ENCODE peak calls at places on chromosomes 13 and 19, in eight cellular contexts. S is WTC11, O is left ventricle myocardium inferior, I is cardiac fibroblast, L is transverse colon, F is IMR-90, R is GM23338, Q is RWPE1. A is an unnamed sample.

GRCh38 chr13:113654591-113655357 is 3.2 kb downstream of the ATP4B start:
- DNase-seq in S (peak), O (peak), I (no peak), L (peak), F (no peak), R (no peak), Q (no peak), A (peak)

GRCh38 chr13:40922437-40923040 is 96.6 kb downstream of the ELF1 start:
- DNase-seq in S (peak), O (peak), I (no peak), L (peak), F (no peak), R (peak), Q (no peak), A (no peak)

GRCh38 chr19:35791814-35792279 is 16.5 kb downstream of the ARHGAP33 start:
- DNase-seq in S (no peak), O (no peak), I (no peak), L (no peak), F (no peak), R (no peak), Q (no peak), A (no peak)

GRCh38 chr19:43560687-43561086 is 14.6 kb downstream of the XRCC1 start:
- DNase-seq in S (peak), O (no peak), I (peak), L (no peak), F (peak), R (peak), Q (no peak), A (no peak)

GRCh38 chr13:40971321-40971720 is 47.8 kb downstream of the ELF1 start:
- DNase-seq in S (no peak), O (no peak), I (no peak), L (no peak), F (no peak), R (no peak), Q (no peak), A (no peak)

GRCh38 chr19:50658438-50659317 is 9.4 kb downstream of the C19orf81 start:
- DNase-seq in S (peak), O (peak), I (peak), L (peak), F (peak), R (peak), Q (peak), A (peak)

GRCh38 chr13:91014696-91015095 is 332.8 kb upstream of the MIR17HG start:
- DNase-seq in S (no peak), O (no peak), I (no peak), L (no peak), F (no peak), R (no peak), Q (no peak), A (no peak)

GRCh38 chr19:19662866-19663291 is 597 bp downstream of the ATP13A1 start:
- DNase-seq in S (no peak), O (peak), I (peak), L (no peak), F (peak), R (no peak), Q (no peak), A (no peak)

GRCh38 chr13:110166598-110166997 is 140.4 kb downstream of the COL4A1 start:
- DNase-seq in S (no peak), O (no peak), I (no peak), L (no peak), F (peak), R (no peak), Q (no peak), A (no peak)

GRCh38 chr13:41271456-41272285 is 8.3 kb upstream of the MTRF1 start:
- DNase-seq in S (no peak), O (no peak), I (no peak), L (no peak), F (no peak), R (no peak), Q (no peak), A (no peak)

GRCh38 chr19:38264486-38265212 is at the start of gene SPINT2:
- DNase-seq in S (peak), O (no peak), I (no peak), L (no peak), F (no peak), R (peak), Q (peak), A (peak)

GRCh38 chr13:34847751-34848150 is 94.3 kb upstream of the NBEA start:
- DNase-seq in S (no peak), O (no peak), I (no peak), L (no peak), F (no peak), R (peak), Q (no peak), A (no peak)

GRCh38 chr13:48950507-48950886 is 25.2 kb upstream of the FNDC3A start:
- DNase-seq in S (no peak), O (no peak), I (peak), L (no peak), F (peak), R (no peak), Q (peak), A (no peak)

GRCh38 chr13:43981091-43981490 is 101.4 kb downstream of the LACC1 start:
- DNase-seq in S (peak), O (no peak), I (no peak), L (no peak), F (no peak), R (peak), Q (no peak), A (no peak)

GRCh38 chr13:36420437-36420891 is 11.8 kb upstream of the CCNA1 start:
- DNase-seq in S (peak), O (peak), I (peak), L (peak), F (peak), R (peak), Q (peak), A (peak)

GRCh38 chr13:25906211-25906661 is 145.6 kb downstream of the SHISA2 start:
- DNase-seq in S (no peak), O (no peak), I (no peak), L (no peak), F (no peak), R (no peak), Q (no peak), A (no peak)

GRCh38 chr19:11538232-11539036 is at the start of gene CNN1:
- DNase-seq in S (peak), O (peak), I (peak), L (peak), F (peak), R (peak), Q (no peak), A (no peak)

GRCh38 chr19:11269408-11269807 is 7.1 kb upstream of the DOCK6 start:
- DNase-seq in S (no peak), O (no peak), I (peak), L (no peak), F (peak), R (no peak), Q (peak), A (no peak)

GRCh38 chr19:32676186-32676894 is 692 bp downstream of the RGS9BP start:
- DNase-seq in S (peak), O (no peak), I (no peak), L (no peak), F (no peak), R (peak), Q (no peak), A (no peak)

GRCh38 chr13:21040120-21040834 is 21.1 kb downstream of the LATS2 start:
- DNase-seq in S (no peak), O (no peak), I (no peak), L (no peak), F (no peak), R (no peak), Q (no peak), A (no peak)

GRCh38 chr19:2569596-2570465 is 93.9 kb downstream of the GADD45B start:
- DNase-seq in S (no peak), O (no peak), I (no peak), L (no peak), F (no peak), R (no peak), Q (no peak), A (no peak)

GRCh38 chr19:13079542-13079986 is 23.1 kb downstream of the LYL1 start:
- DNase-seq in S (no peak), O (no peak), I (no peak), L (peak), F (peak), R (no peak), Q (no peak), A (no peak)

GRCh38 chr19:13076320-13076719 is 26.3 kb downstream of the LYL1 start:
- DNase-seq in S (no peak), O (no peak), I (no peak), L (no peak), F (no peak), R (no peak), Q (no peak), A (no peak)

GRCh38 chr19:13077233-13077632 is 25.4 kb downstream of the LYL1 start:
- DNase-seq in S (no peak), O (no peak), I (no peak), L (no peak), F (no peak), R (peak), Q (no peak), A (no peak)

GRCh38 chr19:13076787-13077186 is 25.9 kb downstream of the LYL1 start:
- DNase-seq in S (no peak), O (no peak), I (no peak), L (no peak), F (no peak), R (no peak), Q (no peak), A (no peak)

GRCh38 chr19:13078897-13079541 is 23.6 kb downstream of the LYL1 start:
- DNase-seq in S (no peak), O (no peak), I (no peak), L (peak), F (no peak), R (peak), Q (no peak), A (no peak)
- TF ChIP-seq CTCF in S (no peak), O (no peak), I (no peak), L (no peak), F (no peak), R (no peak), Q (no peak), A (no peak)

GRCh38 chr19:10001899-10002298 is 8.4 kb downstream of the COL5A3 start:
- DNase-seq in S (peak), O (peak), I (peak), L (peak), F (no peak), R (peak), Q (no peak), A (no peak)
- TF ChIP-seq CTCF in S (peak), O (peak), I (peak), L (peak), F (peak), R (peak), Q (no peak), A (peak)

GRCh38 chr19:13902993-13903555 is 2.8 kb downstream of the BRME1 start:
- DNase-seq in S (no peak), O (no peak), I (peak), L (no peak), F (no peak), R (peak), Q (no peak), A (no peak)
- TF ChIP-seq CTCF in S (no peak), O (peak), I (peak), L (no peak), F (peak), R (peak), Q (peak), A (peak)

DNA sequence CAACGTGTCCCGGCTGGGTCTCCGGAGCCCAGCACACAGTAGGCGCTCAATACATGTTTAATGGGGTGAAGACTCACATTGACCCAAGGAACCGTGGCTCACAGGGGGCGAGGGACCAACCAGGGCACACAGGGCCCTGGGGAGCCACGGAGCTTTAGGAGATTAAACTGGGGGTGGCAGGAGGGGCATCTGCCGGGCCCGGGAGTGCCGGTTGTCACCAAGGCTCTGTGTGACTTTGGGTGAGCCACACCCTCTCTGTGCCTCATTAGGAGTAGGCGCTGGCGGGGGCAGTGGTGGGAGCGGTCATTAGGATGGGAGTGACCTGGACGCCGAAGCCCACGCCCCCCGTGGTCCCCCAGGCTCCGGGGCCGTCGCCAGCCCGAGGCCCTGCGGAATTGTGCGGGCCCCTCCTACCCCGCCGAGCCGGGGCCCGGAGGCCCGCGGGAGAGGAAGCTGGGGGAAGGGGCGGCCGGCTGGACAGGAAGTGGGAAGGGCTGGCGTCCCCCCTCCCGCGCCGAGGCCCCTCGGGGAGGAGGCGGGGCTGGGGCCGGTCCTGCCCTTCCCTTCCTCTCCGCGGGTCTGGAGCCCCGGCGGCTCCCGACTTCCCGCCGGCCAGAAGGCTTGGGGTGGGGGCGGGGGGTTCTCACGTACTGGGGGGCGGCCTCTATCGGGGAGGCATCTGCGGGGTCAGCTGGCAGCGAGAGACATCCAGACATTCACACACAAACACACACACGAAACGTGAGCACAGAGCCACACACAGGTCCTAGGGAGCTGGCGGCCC is 1.8 kb upstream of the SSBP4 start:
- DNase-seq in S (peak), O (peak), I (peak), L (peak), F (peak), R (peak), Q (no peak), A (peak)
- TF ChIP-seq CTCF in S (no peak), O (no peak), I (no peak), L (no peak), F (no peak), R (no peak), Q (no peak), A (no peak)

DNA sequence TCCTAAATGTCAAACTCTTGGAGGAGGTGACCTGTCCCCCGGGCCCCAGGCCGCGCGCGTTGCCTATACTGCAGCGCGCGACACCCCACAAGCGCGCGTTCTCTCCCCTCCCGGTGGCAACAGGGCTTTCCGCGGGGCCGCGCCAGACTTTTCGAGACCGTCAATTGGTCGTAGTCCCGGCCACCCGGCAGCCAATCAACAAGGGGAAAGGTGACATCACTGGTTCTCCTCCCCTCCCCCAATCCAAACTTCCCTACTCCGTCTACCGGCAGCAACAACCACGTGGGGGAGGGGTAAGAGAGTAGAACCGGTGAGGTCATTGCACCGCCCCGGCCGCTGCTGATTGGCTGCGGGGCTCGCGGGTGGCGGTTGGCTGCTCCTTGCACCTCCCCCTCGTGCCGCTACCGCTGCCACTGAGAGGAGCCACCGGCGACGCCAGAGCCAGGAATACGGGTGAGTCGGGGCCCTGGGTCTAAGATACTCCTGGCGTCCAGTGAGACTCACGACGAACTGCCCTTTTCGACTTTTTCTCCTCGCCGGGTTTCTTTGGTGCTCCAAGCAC is 829 bp upstream of the CIC start:
- DNase-seq in S (peak), O (peak), I (peak), L (peak), F (peak), R (peak), Q (peak), A (peak)
- TF ChIP-seq CTCF in S (no peak), O (no peak), I (no peak), L (peak), F (peak), R (no peak), Q (no peak), A (no peak)

DNA sequence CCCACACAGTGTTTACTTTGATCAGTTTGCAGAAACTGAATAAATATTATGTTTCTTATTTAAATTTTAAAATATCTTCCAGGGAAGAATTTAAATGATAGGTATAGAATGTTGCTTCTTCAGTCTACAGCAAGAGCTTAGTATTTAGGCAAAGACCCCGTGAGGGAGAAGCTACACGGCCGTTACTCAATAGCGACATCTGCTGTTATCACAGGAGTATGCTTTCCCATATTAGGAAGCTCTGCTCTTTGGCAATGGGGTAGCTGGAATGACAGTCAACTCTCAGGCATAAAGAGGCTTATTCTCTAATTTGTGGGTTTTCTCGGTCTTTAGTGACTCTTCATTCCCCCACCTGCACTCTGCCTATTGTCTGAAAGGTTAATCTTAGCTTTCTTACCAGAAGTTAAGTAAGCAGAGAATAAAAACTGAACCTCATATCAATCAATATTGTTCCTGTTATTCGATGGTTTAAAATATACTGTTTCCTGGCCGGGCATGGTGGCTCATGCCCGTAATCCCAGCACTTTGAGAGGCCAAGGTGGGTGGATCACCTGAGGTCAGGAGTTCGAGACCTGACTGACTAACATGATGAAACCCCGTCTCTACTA is 13.2 kb upstream of the LHFPL6 start:
- DNase-seq in S (peak), O (no peak), I (peak), L (peak), F (peak), R (peak), Q (peak), A (no peak)
- TF ChIP-seq CTCF in S (peak), O (peak), I (peak), L (peak), F (peak), R (peak), Q (peak), A (peak)

GRCh38 chr19:16303755-16304154 is 20.9 kb upstream of the KLF2 start:
- DNase-seq in S (no peak), O (no peak), I (peak), L (no peak), F (no peak), R (no peak), Q (no peak), A (no peak)
- TF ChIP-seq CTCF in S (no peak), O (no peak), I (no peak), L (no peak), F (no peak), R (no peak), Q (no peak), A (no peak)

GRCh38 chr13:53743906-53744305 is 715.3 kb downstream of the OLFM4 start:
- DNase-seq in S (no peak), O (no peak), I (no peak), L (no peak), F (no peak), R (peak), Q (no peak), A (no peak)
- TF ChIP-seq CTCF in S (no peak), O (no peak), I (no peak), L (no peak), F (no peak), R (peak), Q (no peak), A (peak)

DNA sequence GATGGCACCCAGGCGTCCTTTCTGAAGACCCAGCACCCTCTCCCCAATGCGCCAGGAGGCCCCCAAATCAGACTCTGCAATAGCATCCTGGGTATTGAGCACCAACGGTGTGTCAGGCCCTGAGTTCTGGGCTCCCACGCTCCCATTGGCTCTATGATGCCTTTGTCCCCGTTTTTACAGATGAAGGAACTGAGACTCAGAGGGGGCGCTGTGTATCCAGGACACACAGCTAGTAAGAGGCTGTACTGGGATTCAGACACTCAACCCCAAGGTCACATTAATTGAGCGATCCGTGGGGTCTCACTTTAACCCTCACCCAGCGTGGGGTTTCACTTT is 42.5 kb downstream of the CYP4F22 start:
- DNase-seq in S (peak), O (no peak), I (no peak), L (no peak), F (no peak), R (peak), Q (no peak), A (no peak)
- TF ChIP-seq CTCF in S (no peak), O (no peak), I (no peak), L (no peak), F (peak), R (peak), Q (no peak), A (no peak)

GRCh38 chr19:47490031-47490430 is 6.0 kb upstream of the KPTN start:
- DNase-seq in S (no peak), O (no peak), I (no peak), L (no peak), F (no peak), R (no peak), Q (no peak), A (no peak)
- TF ChIP-seq CTCF in S (no peak), O (no peak), I (no peak), L (no peak), F (no peak), R (no peak), Q (no peak), A (no peak)